ENCODE peak calls at places on chromosomes 2 and 18, in eight cellular contexts. I is effector memory CD4-positive, alpha-beta T cell; P is sigmoid colon; H is CD8-positive, alpha-beta memory T cell; V is adipocyte; M is Caco-2; C is aorta; T is gastrocnemius medialis. U is an unnamed sample. For H3K4me1, the result is how much of the 10 kb centered on the place peaks cover.

GRCh38 chr2:225670111-225670974 is 270.8 kb downstream of the NYAP2 start:
- DNase-seq in I (no peak), P (no peak), H (no peak), V (peak), M (no peak), C (no peak), T (no peak), U (peak)

GRCh38 chr2:154489271-154489858 is 209.1 kb upstream of the KCNJ3 start:
- DNase-seq in I (no peak), P (no peak), H (no peak), V (no peak), M (no peak), C (no peak), T (no peak), U (no peak)

GRCh38 chr2:169738566-169739229 is 5.1 kb downstream of the KLHL23 start:
- DNase-seq in I (no peak), P (no peak), H (no peak), V (no peak), M (no peak), C (no peak), T (no peak), U (no peak)

GRCh38 chr2:20106746-20107145 is 55.3 kb upstream of the LAPTM4A start:
- DNase-seq in I (no peak), P (no peak), H (no peak), V (no peak), M (no peak), C (no peak), T (no peak), U (no peak)

GRCh38 chr2:172207916-172208315 is 105.2 kb upstream of the DLX2 start:
- DNase-seq in I (no peak), P (no peak), H (no peak), V (no peak), M (no peak), C (no peak), T (no peak), U (no peak)

GRCh38 chr2:18178736-18179349 is 300.4 kb downstream of the KCNS3 start:
- DNase-seq in I (no peak), P (no peak), H (no peak), V (peak), M (no peak), C (no peak), T (no peak), U (peak)

GRCh38 chr2:240143801-240144648 is 3.6 kb upstream of the OTOS start:
- DNase-seq in I (peak), P (peak), H (peak), V (peak), M (peak), C (peak), T (peak), U (peak)

GRCh38 chr2:11679491-11680130 is 9.6 kb upstream of the NTSR2 start:
- DNase-seq in I (no peak), P (peak), H (no peak), V (no peak), M (no peak), C (no peak), T (peak), U (no peak)

GRCh38 chr2:18473241-18473841 is 87.1 kb downstream of the RDH14 start:
- DNase-seq in I (no peak), P (peak), H (no peak), V (peak), M (no peak), C (no peak), T (no peak), U (no peak)

GRCh38 chr18:32920796-32921787 is 148.3 kb upstream of the KLHL14 start:
- DNase-seq in I (no peak), P (no peak), H (no peak), V (peak), M (no peak), C (no peak), T (no peak), U (no peak)

GRCh38 chr2:119753041-119753929 is 6.4 kb upstream of the PTPN4 start:
- DNase-seq in I (no peak), P (no peak), H (peak), V (peak), M (no peak), C (no peak), T (no peak), U (peak)

GRCh38 chr2:33859791-33860461 is 260.8 kb upstream of the FAM98A start:
- DNase-seq in I (no peak), P (no peak), H (no peak), V (peak), M (no peak), C (no peak), T (no peak), U (no peak)

GRCh38 chr18:52152036-52152435 is 188.0 kb upstream of the DCC start:
- DNase-seq in I (no peak), P (no peak), H (no peak), V (peak), M (no peak), C (no peak), T (no peak), U (no peak)

GRCh38 chr2:42194428-42194827 is 25.3 kb downstream of the EML4 start:
- DNase-seq in I (no peak), P (no peak), H (no peak), V (no peak), M (no peak), C (no peak), T (no peak), U (no peak)

GRCh38 chr2:27831279-27832050 is 58.7 kb downstream of the RBKS start:
- DNase-seq in I (no peak), P (no peak), H (no peak), V (peak), M (no peak), C (no peak), T (no peak), U (no peak)
- H3K4me3 ChIP-seq in I (no peak), P (no peak), H (no peak), V (no peak), M (no peak), C (no peak), T (no peak), U (no peak)

GRCh38 chr2:160308915-160309314 is 108.8 kb upstream of the ITGB6 start:
- DNase-seq in I (no peak), P (no peak), H (no peak), V (no peak), M (no peak), C (no peak), T (no peak), U (peak)
- H3K4me1 ChIP-seq in I (under half), P (under half), H (under half), V (half or more), M (under half), C (under half), T (under half), U (under half)

DNA sequence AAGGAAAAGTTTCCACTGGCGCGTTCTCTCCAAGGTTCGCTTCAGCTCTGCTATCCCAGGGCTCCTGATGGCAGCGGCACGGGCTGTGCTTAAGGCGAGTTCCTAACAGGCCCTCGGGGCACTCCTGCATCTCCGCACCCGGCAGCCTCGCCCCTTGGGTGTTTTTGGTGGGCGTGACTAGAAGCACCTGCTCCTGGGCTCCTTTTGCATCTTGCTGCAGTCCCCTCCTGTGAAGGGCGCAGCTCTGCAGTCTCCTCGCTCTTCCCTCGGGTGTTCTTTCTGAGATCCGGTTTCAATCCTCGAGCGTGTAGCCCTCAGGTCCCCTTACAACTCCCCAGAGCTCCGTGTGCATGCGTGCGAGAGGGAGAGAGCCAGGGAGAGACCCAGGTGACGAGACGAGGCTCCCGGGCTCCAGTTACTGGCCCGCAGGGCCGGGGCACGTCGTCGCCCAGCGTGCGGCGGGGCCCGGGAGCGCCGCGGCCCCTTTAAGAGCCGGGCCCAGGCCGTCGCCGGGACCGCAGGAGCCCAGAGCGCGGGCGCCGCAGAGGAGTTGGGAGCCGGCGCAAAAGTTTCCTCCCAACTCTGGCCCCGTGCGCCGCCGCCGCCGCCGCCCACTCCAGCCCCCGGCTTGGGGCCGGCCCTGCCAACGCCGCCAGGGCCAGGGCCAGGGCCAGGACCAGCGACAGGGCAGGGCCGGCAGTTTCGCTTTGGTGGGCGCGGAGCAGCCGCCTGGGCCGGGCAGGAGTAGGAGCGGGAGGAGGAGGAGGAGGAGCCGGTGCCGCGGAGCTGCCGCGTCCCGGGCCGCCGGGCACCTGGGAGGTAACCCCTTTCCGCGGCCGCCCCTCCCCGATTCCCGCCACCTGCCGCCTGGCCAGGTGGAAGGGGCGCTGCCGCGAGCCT is at the start of gene PARD3B:
- DNase-seq in I (no peak), P (peak), H (no peak), V (peak), M (peak), C (peak), T (peak), U (peak)
- H3K4me3 ChIP-seq in I (peak), P (peak), H (peak), V (peak), M (peak), C (peak), T (peak), U (peak)

DNA sequence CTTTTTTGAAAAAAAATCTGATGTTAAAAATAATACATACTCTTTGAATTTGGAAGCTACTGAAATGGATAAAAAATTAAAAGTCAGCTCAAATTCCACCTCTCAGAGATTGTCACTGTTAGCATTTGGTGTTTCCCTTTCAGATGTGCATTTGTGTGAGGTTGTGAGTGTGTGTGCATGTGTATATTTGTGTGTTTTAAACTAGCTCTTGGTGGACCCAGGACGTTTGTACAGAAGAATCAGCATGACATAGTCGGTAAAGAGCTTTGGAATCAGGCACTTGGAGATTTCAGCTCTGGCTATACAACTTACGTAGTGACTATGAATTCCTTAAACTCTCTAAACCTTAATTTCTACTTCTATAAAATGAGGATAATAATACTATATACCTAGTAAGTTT is 14.5 kb downstream of the SPATS2L start:
- DNase-seq in I (no peak), P (no peak), H (no peak), V (no peak), M (no peak), C (no peak), T (no peak), U (no peak)
- H3K4me1 ChIP-seq in I (under half), P (under half), H (under half), V (under half), M (half or more), C (under half), T (under half), U (under half)

GRCh38 chr18:78972385-78972918 is 7.2 kb upstream of the SALL3 start:
- DNase-seq in I (no peak), P (no peak), H (no peak), V (no peak), M (no peak), C (no peak), T (no peak), U (no peak)

GRCh38 chr18:78975282-78975681 is 4.3 kb upstream of the SALL3 start:
- DNase-seq in I (no peak), P (no peak), H (no peak), V (no peak), M (no peak), C (no peak), T (no peak), U (no peak)

GRCh38 chr18:78972930-78973331 is 6.7 kb upstream of the SALL3 start:
- DNase-seq in I (no peak), P (no peak), H (no peak), V (no peak), M (no peak), C (no peak), T (no peak), U (no peak)

GRCh38 chr18:78974115-78974740 is 5.4 kb upstream of the SALL3 start:
- DNase-seq in I (no peak), P (no peak), H (no peak), V (no peak), M (no peak), C (no peak), T (no peak), U (no peak)

GRCh38 chr18:78973357-78974083 is 6.1 kb upstream of the SALL3 start:
- DNase-seq in I (no peak), P (no peak), H (no peak), V (no peak), M (no peak), C (no peak), T (no peak), U (no peak)
- H3K4me3 ChIP-seq in I (peak), P (no peak), H (no peak), V (no peak), M (no peak), C (no peak), T (no peak), U (peak)